ENCODE peak calls at places on chromosomes 4 and X, in seven cellular contexts. One of them, this sample, is unnamed.

GRCh38 chr4:139555705-139556070 is 331 bp downstream of the SETD7 start:
- DNase-seq in fibroblast of lung: peak; percentile 45
- DNase-seq in HFFc6: no peak
- DNase-seq in T follicular helper cell: no peak
- DNase-seq in CD8-positive, alpha-beta memory T cell: no peak
- DNase-seq in amygdala: no peak
- DNase-seq in central memory CD4-positive, alpha-beta T cell: no peak
- DNase-seq in this sample: peak; percentile 49

GRCh38 chrX:1205681-1206611 is 6.5 kb downstream of the CRLF2 start:
- DNase-seq in amygdala: no peak
- DNase-seq in T follicular helper cell: no peak
- DNase-seq in fibroblast of lung: peak; percentile 57
- DNase-seq in central memory CD4-positive, alpha-beta T cell: peak; percentile 64
- DNase-seq in CD8-positive, alpha-beta memory T cell: no peak
- DNase-seq in HFFc6: peak; percentile 86
- DNase-seq in this sample: peak; percentile 18

GRCh38 chr4:88457307-88458090 is 580 bp downstream of the HERC5 start:
- DNase-seq in T follicular helper cell: peak; percentile 40
- DNase-seq in amygdala: no peak
- DNase-seq in fibroblast of lung: no peak
- DNase-seq in HFFc6: no peak
- DNase-seq in central memory CD4-positive, alpha-beta T cell: no peak
- DNase-seq in CD8-positive, alpha-beta memory T cell: peak; percentile 69
- DNase-seq in this sample: peak; percentile 40

GRCh38 chr4:76584235-76585152 is 149.5 kb downstream of the SHROOM3 start:
- DNase-seq in central memory CD4-positive, alpha-beta T cell: no peak
- DNase-seq in CD8-positive, alpha-beta memory T cell: no peak
- DNase-seq in T follicular helper cell: no peak
- DNase-seq in amygdala: no peak
- DNase-seq in HFFc6: no peak
- DNase-seq in fibroblast of lung: no peak
- DNase-seq in this sample: no peak

GRCh38 chr4:163548481-163549243 is 54.2 kb downstream of the TMA16 start:
- DNase-seq in HFFc6: peak; percentile 58
- DNase-seq in fibroblast of lung: peak; percentile 78
- DNase-seq in amygdala: no peak
- DNase-seq in T follicular helper cell: no peak
- DNase-seq in CD8-positive, alpha-beta memory T cell: no peak
- DNase-seq in central memory CD4-positive, alpha-beta T cell: peak; percentile 27
- DNase-seq in this sample: no peak

GRCh38 chr4:138595731-138596465 is 353.7 kb upstream of the SLC7A11 start:
- DNase-seq in HFFc6: no peak
- DNase-seq in fibroblast of lung: peak; percentile 86
- DNase-seq in central memory CD4-positive, alpha-beta T cell: no peak
- DNase-seq in amygdala: no peak
- DNase-seq in CD8-positive, alpha-beta memory T cell: no peak
- DNase-seq in T follicular helper cell: no peak
- DNase-seq in this sample: no peak

GRCh38 chr4:177404980-177405379 is 37.3 kb downstream of the AGA start:
- DNase-seq in central memory CD4-positive, alpha-beta T cell: no peak
- DNase-seq in amygdala: no peak
- DNase-seq in HFFc6: no peak
- DNase-seq in CD8-positive, alpha-beta memory T cell: no peak
- DNase-seq in T follicular helper cell: no peak
- DNase-seq in fibroblast of lung: no peak
- DNase-seq in this sample: no peak

GRCh38 chr4:23333946-23334878 is 555.6 kb downstream of the PPARGC1A start:
- DNase-seq in central memory CD4-positive, alpha-beta T cell: peak; percentile 80
- DNase-seq in fibroblast of lung: peak; percentile 98
- DNase-seq in HFFc6: no peak
- DNase-seq in amygdala: no peak
- DNase-seq in T follicular helper cell: peak; percentile 2
- DNase-seq in CD8-positive, alpha-beta memory T cell: peak; percentile 40
- DNase-seq in this sample: no peak

GRCh38 chr4:24659241-24659961 is 75.0 kb upstream of the DHX15 start:
- DNase-seq in central memory CD4-positive, alpha-beta T cell: no peak
- DNase-seq in CD8-positive, alpha-beta memory T cell: no peak
- DNase-seq in T follicular helper cell: no peak
- DNase-seq in amygdala: no peak
- DNase-seq in fibroblast of lung: peak; percentile 67
- DNase-seq in HFFc6: no peak
- DNase-seq in this sample: no peak

GRCh38 chr4:64520393-64520792 is 111.1 kb upstream of the TECRL start:
- DNase-seq in amygdala: no peak
- DNase-seq in central memory CD4-positive, alpha-beta T cell: no peak
- DNase-seq in HFFc6: no peak
- DNase-seq in CD8-positive, alpha-beta memory T cell: no peak
- DNase-seq in T follicular helper cell: no peak
- DNase-seq in fibroblast of lung: no peak
- DNase-seq in this sample: no peak

GRCh38 chr4:124097447-124097846 is 615.1 kb downstream of the ANKRD50 start:
- DNase-seq in T follicular helper cell: no peak
- DNase-seq in HFFc6: no peak
- DNase-seq in central memory CD4-positive, alpha-beta T cell: no peak
- DNase-seq in amygdala: no peak
- DNase-seq in fibroblast of lung: no peak
- DNase-seq in CD8-positive, alpha-beta memory T cell: no peak
- DNase-seq in this sample: no peak

GRCh38 chr4:148787831-148788477 is 345.7 kb upstream of the NR3C2 start:
- DNase-seq in fibroblast of lung: peak; percentile 43
- DNase-seq in amygdala: no peak
- DNase-seq in T follicular helper cell: no peak
- DNase-seq in central memory CD4-positive, alpha-beta T cell: no peak
- DNase-seq in HFFc6: no peak
- DNase-seq in CD8-positive, alpha-beta memory T cell: no peak
- DNase-seq in this sample: no peak

GRCh38 chrX:24466025-24466424 is 939 bp downstream of the PDK3 start:
- DNase-seq in amygdala: no peak
- DNase-seq in central memory CD4-positive, alpha-beta T cell: no peak
- DNase-seq in fibroblast of lung: no peak
- DNase-seq in CD8-positive, alpha-beta memory T cell: no peak
- DNase-seq in T follicular helper cell: no peak
- DNase-seq in HFFc6: no peak
- DNase-seq in this sample: no peak

GRCh38 chr4:15718959-15719358 is 16.1 kb downstream of the BST1 start:
- DNase-seq in T follicular helper cell: no peak
- DNase-seq in fibroblast of lung: no peak
- DNase-seq in CD8-positive, alpha-beta memory T cell: no peak
- DNase-seq in amygdala: no peak
- DNase-seq in central memory CD4-positive, alpha-beta T cell: no peak
- DNase-seq in HFFc6: no peak
- DNase-seq in this sample: no peak

GRCh38 chr4:98722000-98722399 is 63.6 kb upstream of the TSPAN5 start:
- DNase-seq in CD8-positive, alpha-beta memory T cell: no peak
- DNase-seq in fibroblast of lung: no peak
- DNase-seq in central memory CD4-positive, alpha-beta T cell: no peak
- DNase-seq in amygdala: no peak
- DNase-seq in T follicular helper cell: no peak
- DNase-seq in HFFc6: no peak
- DNase-seq in this sample: no peak

GRCh38 chr4:21949073-21949457 is 493 bp upstream of the KCNIP4 start:
- DNase-seq in amygdala: no peak
- DNase-seq in central memory CD4-positive, alpha-beta T cell: no peak
- DNase-seq in CD8-positive, alpha-beta memory T cell: no peak
- DNase-seq in T follicular helper cell: no peak
- DNase-seq in fibroblast of lung: peak; percentile 6
- DNase-seq in HFFc6: no peak
- DNase-seq in this sample: peak; percentile 13

GRCh38 chrX:150348365-150348764 is 14.8 kb upstream of the MAMLD1 start:
- DNase-seq in HFFc6: no peak
- DNase-seq in T follicular helper cell: no peak
- DNase-seq in amygdala: no peak
- DNase-seq in fibroblast of lung: no peak
- DNase-seq in CD8-positive, alpha-beta memory T cell: no peak
- DNase-seq in central memory CD4-positive, alpha-beta T cell: no peak
- DNase-seq in this sample: no peak

GRCh38 chr4:94410678-94411206 is 41.0 kb upstream of the PDLIM5 start:
- DNase-seq in amygdala: no peak
- DNase-seq in fibroblast of lung: peak; percentile 71
- DNase-seq in HFFc6: no peak
- DNase-seq in central memory CD4-positive, alpha-beta T cell: no peak
- DNase-seq in T follicular helper cell: no peak
- DNase-seq in CD8-positive, alpha-beta memory T cell: no peak
- DNase-seq in this sample: peak; percentile 10

GRCh38 chr4:113588895-113589668 is 172.5 kb downstream of the CAMK2D start:
- DNase-seq in amygdala: no peak
- DNase-seq in central memory CD4-positive, alpha-beta T cell: no peak
- DNase-seq in CD8-positive, alpha-beta memory T cell: no peak
- DNase-seq in T follicular helper cell: no peak
- DNase-seq in HFFc6: no peak
- DNase-seq in fibroblast of lung: no peak
- DNase-seq in this sample: no peak

GRCh38 chr4:173391691-173392090 is 7.2 kb downstream of the SCRG1 start:
- DNase-seq in central memory CD4-positive, alpha-beta T cell: no peak
- DNase-seq in HFFc6: no peak
- DNase-seq in fibroblast of lung: no peak
- DNase-seq in CD8-positive, alpha-beta memory T cell: no peak
- DNase-seq in T follicular helper cell: no peak
- DNase-seq in amygdala: no peak
- DNase-seq in this sample: no peak

GRCh38 chr4:152815078-152815477 is 35.3 kb downstream of the ARFIP1 start:
- DNase-seq in HFFc6: no peak
- DNase-seq in amygdala: no peak
- DNase-seq in CD8-positive, alpha-beta memory T cell: no peak
- DNase-seq in fibroblast of lung: peak; percentile 55
- DNase-seq in T follicular helper cell: no peak
- DNase-seq in central memory CD4-positive, alpha-beta T cell: no peak
- DNase-seq in this sample: no peak

GRCh38 chrX:121163443-121163842 is 116.0 kb downstream of the GLUD2 start:
- DNase-seq in fibroblast of lung: no peak
- DNase-seq in CD8-positive, alpha-beta memory T cell: no peak
- DNase-seq in central memory CD4-positive, alpha-beta T cell: no peak
- DNase-seq in T follicular helper cell: no peak
- DNase-seq in amygdala: no peak
- DNase-seq in HFFc6: no peak
- DNase-seq in this sample: no peak

GRCh38 chrX:53714580-53715335 is 28.2 kb upstream of the HUWE1 start:
- DNase-seq in T follicular helper cell: peak; percentile 26
- DNase-seq in fibroblast of lung: peak; percentile 37
- DNase-seq in HFFc6: no peak
- DNase-seq in amygdala: no peak
- DNase-seq in CD8-positive, alpha-beta memory T cell: peak; percentile 77
- DNase-seq in central memory CD4-positive, alpha-beta T cell: peak; percentile 70
- DNase-seq in this sample: peak; percentile 14

GRCh38 chrX:135295238-135295943 is 13.9 kb upstream of the ETDC start:
- DNase-seq in HFFc6: no peak
- DNase-seq in amygdala: no peak
- DNase-seq in central memory CD4-positive, alpha-beta T cell: peak; percentile 51
- DNase-seq in T follicular helper cell: peak; percentile 39
- DNase-seq in CD8-positive, alpha-beta memory T cell: peak; percentile 71
- DNase-seq in fibroblast of lung: peak; percentile 53
- DNase-seq in this sample: peak; percentile 19

GRCh38 chr4:65791807-65792308 is 121.6 kb upstream of the EPHA5 start:
- DNase-seq in fibroblast of lung: no peak
- DNase-seq in HFFc6: no peak
- DNase-seq in CD8-positive, alpha-beta memory T cell: no peak
- DNase-seq in amygdala: no peak
- DNase-seq in central memory CD4-positive, alpha-beta T cell: no peak
- DNase-seq in T follicular helper cell: no peak
- DNase-seq in this sample: no peak

GRCh38 chrX:118520206-118520857 is 24.7 kb downstream of the DOCK11 start:
- DNase-seq in central memory CD4-positive, alpha-beta T cell: no peak
- DNase-seq in HFFc6: peak; percentile 65
- DNase-seq in T follicular helper cell: no peak
- DNase-seq in CD8-positive, alpha-beta memory T cell: no peak
- DNase-seq in fibroblast of lung: peak; percentile 91
- DNase-seq in amygdala: no peak
- DNase-seq in this sample: no peak

GRCh38 chr4:76704133-76704881 is 193.6 kb downstream of the SOWAHB start:
- DNase-seq in central memory CD4-positive, alpha-beta T cell: no peak
- DNase-seq in amygdala: no peak
- DNase-seq in CD8-positive, alpha-beta memory T cell: no peak
- DNase-seq in HFFc6: no peak
- DNase-seq in fibroblast of lung: peak; percentile 86
- DNase-seq in T follicular helper cell: no peak
- DNase-seq in this sample: peak; percentile 79

GRCh38 chr4:81499840-81500239 is 28.1 kb upstream of the RASGEF1B start:
- DNase-seq in amygdala: no peak
- DNase-seq in central memory CD4-positive, alpha-beta T cell: no peak
- DNase-seq in CD8-positive, alpha-beta memory T cell: no peak
- DNase-seq in HFFc6: no peak
- DNase-seq in T follicular helper cell: no peak
- DNase-seq in fibroblast of lung: no peak
- DNase-seq in this sample: peak; percentile 16